ENCODE peak calls at places on chromosomes 11 and 22, in ten cellular contexts. One of them, this sample, is unnamed.

GRCh38 chr11:66037327-66037726 is 11.0 kb upstream of the CATSPER1 start:
- DNase-seq in IMR-90: no peak
- DNase-seq in cardiac fibroblast: no peak
- DNase-seq in colonic mucosa: no peak
- DNase-seq in endothelial cell: no peak
- DNase-seq in GM10248: no peak
- DNase-seq in CD4-positive, alpha-beta T cell: no peak
- DNase-seq in BE2C: no peak
- DNase-seq in CD8-positive, alpha-beta T cell: no peak
- DNase-seq in mucosa of descending colon: no peak
- DNase-seq in this sample: no peak

GRCh38 chr11:122809861-122810260 is 28.4 kb upstream of the CRTAM start:
- DNase-seq in CD8-positive, alpha-beta T cell: no peak
- DNase-seq in cardiac fibroblast: no peak
- DNase-seq in mucosa of descending colon: no peak
- DNase-seq in GM10248: no peak
- DNase-seq in BE2C: no peak
- DNase-seq in CD4-positive, alpha-beta T cell: no peak
- DNase-seq in endothelial cell: no peak
- DNase-seq in colonic mucosa: no peak
- DNase-seq in IMR-90: no peak
- DNase-seq in this sample: no peak

GRCh38 chr11:34204396-34205279 is 99.2 kb downstream of the NAT10 start:
- DNase-seq in CD4-positive, alpha-beta T cell: no peak
- DNase-seq in BE2C: no peak
- DNase-seq in IMR-90: peak; percentile 63
- DNase-seq in mucosa of descending colon: no peak
- DNase-seq in GM10248: no peak
- DNase-seq in colonic mucosa: no peak
- DNase-seq in CD8-positive, alpha-beta T cell: no peak
- DNase-seq in endothelial cell: no peak
- DNase-seq in cardiac fibroblast: no peak
- DNase-seq in this sample: peak; percentile 69

GRCh38 chr22:28012811-28013460 is 93.9 kb upstream of the PITPNB start:
- DNase-seq in cardiac fibroblast: no peak
- DNase-seq in IMR-90: no peak
- DNase-seq in CD8-positive, alpha-beta T cell: no peak
- DNase-seq in mucosa of descending colon: no peak
- DNase-seq in GM10248: no peak
- DNase-seq in BE2C: no peak
- DNase-seq in colonic mucosa: no peak
- DNase-seq in CD4-positive, alpha-beta T cell: no peak
- DNase-seq in endothelial cell: no peak
- DNase-seq in this sample: no peak

GRCh38 chr11:64711138-64711943 is 11.7 kb downstream of the NRXN2 start:
- DNase-seq in mucosa of descending colon: no peak
- DNase-seq in BE2C: no peak
- DNase-seq in endothelial cell: no peak
- DNase-seq in IMR-90: no peak
- DNase-seq in GM10248: no peak
- DNase-seq in colonic mucosa: no peak
- DNase-seq in CD4-positive, alpha-beta T cell: no peak
- DNase-seq in cardiac fibroblast: no peak
- DNase-seq in CD8-positive, alpha-beta T cell: no peak
- DNase-seq in this sample: no peak

GRCh38 chr11:108734956-108735559 is 70.2 kb downstream of the DDX10 start:
- DNase-seq in GM10248: no peak
- DNase-seq in mucosa of descending colon: no peak
- DNase-seq in cardiac fibroblast: peak; percentile 13
- DNase-seq in BE2C: no peak
- DNase-seq in IMR-90: peak; percentile 19
- DNase-seq in colonic mucosa: no peak
- DNase-seq in CD8-positive, alpha-beta T cell: no peak
- DNase-seq in CD4-positive, alpha-beta T cell: no peak
- DNase-seq in endothelial cell: no peak
- DNase-seq in this sample: peak; percentile 38

GRCh38 chr11:95596011-95596489 is 193.5 kb downstream of the FAM76B start:
- DNase-seq in IMR-90: peak; percentile 39
- DNase-seq in mucosa of descending colon: no peak
- DNase-seq in BE2C: peak; percentile 40
- DNase-seq in CD8-positive, alpha-beta T cell: no peak
- DNase-seq in endothelial cell: no peak
- DNase-seq in GM10248: no peak
- DNase-seq in colonic mucosa: no peak
- DNase-seq in CD4-positive, alpha-beta T cell: no peak
- DNase-seq in cardiac fibroblast: peak; percentile 38
- DNase-seq in this sample: no peak

GRCh38 chr22:47606426-47606825 is 844.0 kb downstream of the TBC1D22A start:
- DNase-seq in IMR-90: no peak
- DNase-seq in mucosa of descending colon: no peak
- DNase-seq in CD8-positive, alpha-beta T cell: no peak
- DNase-seq in BE2C: no peak
- DNase-seq in endothelial cell: no peak
- DNase-seq in CD4-positive, alpha-beta T cell: no peak
- DNase-seq in GM10248: no peak
- DNase-seq in colonic mucosa: no peak
- DNase-seq in cardiac fibroblast: no peak
- DNase-seq in this sample: no peak

GRCh38 chr22:32476804-32477203 is 2.2 kb downstream of the FBXO7 start:
- DNase-seq in IMR-90: no peak
- DNase-seq in colonic mucosa: no peak
- DNase-seq in mucosa of descending colon: no peak
- DNase-seq in CD8-positive, alpha-beta T cell: no peak
- DNase-seq in cardiac fibroblast: no peak
- DNase-seq in CD4-positive, alpha-beta T cell: no peak
- DNase-seq in GM10248: no peak
- DNase-seq in BE2C: no peak
- DNase-seq in endothelial cell: no peak
- DNase-seq in this sample: no peak

GRCh38 chr11:72743321-72744221 is 8.6 kb downstream of the ARAP1 start:
- DNase-seq in GM10248: peak; percentile 62
- DNase-seq in mucosa of descending colon: no peak
- DNase-seq in endothelial cell: no peak
- DNase-seq in colonic mucosa: no peak
- DNase-seq in BE2C: no peak
- DNase-seq in CD8-positive, alpha-beta T cell: no peak
- DNase-seq in cardiac fibroblast: no peak
- DNase-seq in CD4-positive, alpha-beta T cell: no peak
- DNase-seq in IMR-90: no peak
- DNase-seq in this sample: no peak

GRCh38 chr11:2777396-2777795 is 77.6 kb upstream of the KCNQ1OT1 start:
- DNase-seq in CD8-positive, alpha-beta T cell: no peak
- DNase-seq in mucosa of descending colon: no peak
- DNase-seq in colonic mucosa: peak; percentile 17
- DNase-seq in BE2C: no peak
- DNase-seq in CD4-positive, alpha-beta T cell: no peak
- DNase-seq in IMR-90: peak; percentile 34
- DNase-seq in endothelial cell: peak; percentile 1
- DNase-seq in GM10248: no peak
- DNase-seq in cardiac fibroblast: peak; percentile 17
- DNase-seq in this sample: peak; percentile 73

GRCh38 chr11:1792461-1792860 is 28.7 kb upstream of the CTSD start:
- DNase-seq in IMR-90: no peak
- DNase-seq in colonic mucosa: no peak
- DNase-seq in CD8-positive, alpha-beta T cell: no peak
- DNase-seq in mucosa of descending colon: no peak
- DNase-seq in BE2C: no peak
- DNase-seq in cardiac fibroblast: no peak
- DNase-seq in endothelial cell: no peak
- DNase-seq in CD4-positive, alpha-beta T cell: no peak
- DNase-seq in GM10248: no peak
- DNase-seq in this sample: no peak

GRCh38 chr11:73142128-73142377 is at the start of gene FCHSD2:
- DNase-seq in CD4-positive, alpha-beta T cell: no peak
- DNase-seq in mucosa of descending colon: no peak
- DNase-seq in IMR-90: no peak
- DNase-seq in cardiac fibroblast: no peak
- DNase-seq in CD8-positive, alpha-beta T cell: no peak
- DNase-seq in GM10248: no peak
- DNase-seq in colonic mucosa: no peak
- DNase-seq in endothelial cell: no peak
- DNase-seq in BE2C: no peak
- DNase-seq in this sample: no peak

GRCh38 chr22:32661737-32662586 is 139.5 kb upstream of the TIMP3 start:
- DNase-seq in mucosa of descending colon: no peak
- DNase-seq in endothelial cell: no peak
- DNase-seq in BE2C: no peak
- DNase-seq in GM10248: no peak
- DNase-seq in CD4-positive, alpha-beta T cell: no peak
- DNase-seq in cardiac fibroblast: peak; percentile 52
- DNase-seq in CD8-positive, alpha-beta T cell: no peak
- DNase-seq in IMR-90: peak; percentile 79
- DNase-seq in colonic mucosa: no peak
- DNase-seq in this sample: no peak

GRCh38 chr22:31176923-31177322 is 16.9 kb downstream of the RNF185 start:
- DNase-seq in IMR-90: no peak
- DNase-seq in GM10248: no peak
- DNase-seq in CD8-positive, alpha-beta T cell: no peak
- DNase-seq in endothelial cell: no peak
- DNase-seq in cardiac fibroblast: no peak
- DNase-seq in mucosa of descending colon: no peak
- DNase-seq in BE2C: no peak
- DNase-seq in colonic mucosa: no peak
- DNase-seq in CD4-positive, alpha-beta T cell: no peak
- DNase-seq in this sample: no peak

GRCh38 chr11:82675838-82676237 is 57.8 kb downstream of the FAM181B start:
- DNase-seq in cardiac fibroblast: no peak
- DNase-seq in colonic mucosa: no peak
- DNase-seq in GM10248: no peak
- DNase-seq in mucosa of descending colon: no peak
- DNase-seq in IMR-90: no peak
- DNase-seq in CD4-positive, alpha-beta T cell: no peak
- DNase-seq in endothelial cell: no peak
- DNase-seq in CD8-positive, alpha-beta T cell: no peak
- DNase-seq in BE2C: no peak
- DNase-seq in this sample: no peak

GRCh38 chr22:39133871-39134270 is 18.6 kb downstream of the CBX7 start:
- DNase-seq in CD8-positive, alpha-beta T cell: no peak
- DNase-seq in endothelial cell: no peak
- DNase-seq in cardiac fibroblast: no peak
- DNase-seq in mucosa of descending colon: no peak
- DNase-seq in IMR-90: no peak
- DNase-seq in BE2C: no peak
- DNase-seq in GM10248: no peak
- DNase-seq in colonic mucosa: no peak
- DNase-seq in CD4-positive, alpha-beta T cell: no peak
- DNase-seq in this sample: no peak
- TF ChIP-seq CTCF in CD8-positive, alpha-beta T cell: no peak
- TF ChIP-seq CTCF in endothelial cell: no peak
- TF ChIP-seq CTCF in cardiac fibroblast: no peak
- TF ChIP-seq CTCF in mucosa of descending colon: no peak
- TF ChIP-seq CTCF in IMR-90: no peak
- TF ChIP-seq CTCF in BE2C: no peak
- TF ChIP-seq CTCF in GM10248: no peak
- TF ChIP-seq CTCF in colonic mucosa: no peak
- TF ChIP-seq CTCF in CD4-positive, alpha-beta T cell: no peak
- TF ChIP-seq CTCF in this sample: no peak

DNA sequence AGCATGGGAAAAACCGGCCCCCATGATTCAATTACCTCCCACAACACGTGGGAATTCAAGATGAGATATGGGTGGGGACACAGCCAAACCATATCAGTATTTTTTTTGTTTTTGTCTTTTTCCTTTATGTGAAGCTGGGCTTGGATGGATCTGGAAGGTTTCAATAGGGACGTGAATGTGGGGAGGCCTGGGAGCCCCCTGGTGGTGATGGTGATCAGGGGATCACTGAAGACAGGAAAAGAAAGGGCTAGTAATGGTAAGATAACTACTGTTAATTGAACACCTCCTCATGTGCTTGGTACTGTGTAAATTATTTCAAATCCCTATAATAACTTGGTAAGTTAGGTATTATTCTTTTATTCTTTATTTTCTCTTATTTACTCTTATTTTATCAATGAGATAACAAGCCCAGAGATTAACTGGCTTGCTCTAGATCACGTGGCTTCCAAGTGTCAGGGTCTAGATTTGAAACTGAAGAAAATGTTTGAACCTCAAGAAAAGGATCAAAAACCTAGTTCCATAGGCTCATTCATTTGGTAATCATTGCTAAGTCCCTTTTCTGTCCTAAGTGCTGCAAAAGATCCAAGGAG is 364.2 kb downstream of the TENM4 start:
- DNase-seq in mucosa of descending colon: peak; percentile 78
- DNase-seq in cardiac fibroblast: peak; percentile 57
- DNase-seq in BE2C: peak; percentile 65
- DNase-seq in endothelial cell: peak; percentile 47
- DNase-seq in colonic mucosa: peak; percentile 42
- DNase-seq in IMR-90: no peak
- DNase-seq in CD4-positive, alpha-beta T cell: no peak
- DNase-seq in GM10248: no peak
- DNase-seq in CD8-positive, alpha-beta T cell: no peak
- DNase-seq in this sample: peak; percentile 54
- TF ChIP-seq CTCF in mucosa of descending colon: peak; percentile 39
- TF ChIP-seq CTCF in cardiac fibroblast: peak; percentile 79
- TF ChIP-seq CTCF in BE2C: peak; percentile 82
- TF ChIP-seq CTCF in endothelial cell: peak; percentile 53
- TF ChIP-seq CTCF in colonic mucosa: peak; percentile 54
- TF ChIP-seq CTCF in IMR-90: peak; percentile 57
- TF ChIP-seq CTCF in CD4-positive, alpha-beta T cell: no peak
- TF ChIP-seq CTCF in GM10248: peak; percentile 46
- TF ChIP-seq CTCF in CD8-positive, alpha-beta T cell: no peak
- TF ChIP-seq CTCF in this sample: peak; percentile 49

DNA sequence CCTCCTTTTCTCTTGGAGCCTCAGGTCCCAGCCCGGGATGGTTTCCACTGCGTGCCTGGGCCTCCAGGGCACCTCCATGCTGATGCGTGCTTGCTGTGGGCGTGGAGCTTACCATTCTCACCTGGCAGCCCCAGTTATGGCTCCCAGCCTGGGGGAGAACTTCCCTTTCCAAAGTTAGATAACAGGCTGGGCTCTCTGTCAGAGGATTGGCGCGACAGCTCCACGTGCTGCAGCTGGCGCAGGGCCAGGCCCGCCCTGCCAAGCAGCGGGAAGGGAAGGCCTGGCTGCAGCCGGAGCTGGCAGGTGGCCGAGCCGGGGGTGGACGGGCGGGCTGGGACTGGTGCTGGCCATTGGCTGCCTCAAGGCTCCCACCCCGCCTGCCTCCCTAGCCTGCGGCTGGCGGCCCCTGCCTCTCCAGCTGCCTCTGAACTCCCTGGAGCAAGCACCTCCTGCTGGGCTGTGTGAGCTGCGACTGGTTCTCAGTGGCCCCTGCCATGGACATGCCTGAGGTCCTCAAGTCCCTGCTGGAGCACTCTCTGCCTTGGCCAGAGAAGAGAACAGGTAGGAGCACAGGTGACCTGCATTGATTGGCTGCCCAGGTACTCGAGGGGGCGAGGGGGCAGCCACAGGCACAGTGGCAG is 14.6 kb upstream of the TEF start:
- DNase-seq in mucosa of descending colon: peak; percentile 93
- DNase-seq in GM10248: no peak
- DNase-seq in cardiac fibroblast: peak; percentile 99
- DNase-seq in CD8-positive, alpha-beta T cell: no peak
- DNase-seq in BE2C: peak; percentile 99
- DNase-seq in endothelial cell: no peak
- DNase-seq in colonic mucosa: peak; percentile 96
- DNase-seq in CD4-positive, alpha-beta T cell: no peak
- DNase-seq in IMR-90: peak; percentile 96
- DNase-seq in this sample: peak; percentile 93
- TF ChIP-seq CTCF in mucosa of descending colon: no peak
- TF ChIP-seq CTCF in GM10248: no peak
- TF ChIP-seq CTCF in cardiac fibroblast: peak; percentile 45
- TF ChIP-seq CTCF in CD8-positive, alpha-beta T cell: no peak
- TF ChIP-seq CTCF in BE2C: peak; percentile 60
- TF ChIP-seq CTCF in endothelial cell: no peak
- TF ChIP-seq CTCF in colonic mucosa: no peak
- TF ChIP-seq CTCF in CD4-positive, alpha-beta T cell: no peak
- TF ChIP-seq CTCF in IMR-90: peak; percentile 47
- TF ChIP-seq CTCF in this sample: peak; percentile 17

GRCh38 chr11:47186937-47187681 is 875 bp upstream of the PACSIN3 start:
- DNase-seq in mucosa of descending colon: peak; percentile 43
- DNase-seq in CD4-positive, alpha-beta T cell: peak; percentile 35
- DNase-seq in CD8-positive, alpha-beta T cell: no peak
- DNase-seq in GM10248: peak; percentile 55
- DNase-seq in colonic mucosa: peak; percentile 45
- DNase-seq in BE2C: peak; percentile 42
- DNase-seq in IMR-90: peak; percentile 54
- DNase-seq in endothelial cell: peak; percentile 45
- DNase-seq in cardiac fibroblast: peak; percentile 44
- DNase-seq in this sample: no peak
- TF ChIP-seq CTCF in mucosa of descending colon: no peak
- TF ChIP-seq CTCF in CD4-positive, alpha-beta T cell: no peak
- TF ChIP-seq CTCF in CD8-positive, alpha-beta T cell: no peak
- TF ChIP-seq CTCF in GM10248: no peak
- TF ChIP-seq CTCF in colonic mucosa: no peak
- TF ChIP-seq CTCF in BE2C: no peak
- TF ChIP-seq CTCF in IMR-90: no peak
- TF ChIP-seq CTCF in endothelial cell: no peak
- TF ChIP-seq CTCF in cardiac fibroblast: no peak
- TF ChIP-seq CTCF in this sample: no peak